ENCODE peak calls at places on chromosome 11, in eight cellular contexts. X is body of pancreas; R is mammary epithelial cell; D is A549; W is neuronal stem cell; M is left ventricle myocardium inferior; Q is CD8-positive, alpha-beta memory T cell; V is testis. C is an unnamed sample.
A peak's percentile ranks its signal among the peaks of the same experiment; 100 is the strongest.

GRCh38 chr11:95641506-95641905 is 148.1 kb downstream of the FAM76B start:
- DNase-seq in X (no peak), R (peak; percentile 78), D (no peak), W (no peak), M (no peak), Q (no peak), V (peak; percentile 14), C (peak; percentile 67)

GRCh38 chr11:45964911-45965389 is 42.5 kb downstream of the LARGE2 start:
- DNase-seq in X (peak; percentile 68), R (peak; percentile 54), D (peak; percentile 65), W (peak; percentile 66), M (peak; percentile 24), Q (peak; percentile 31), V (peak; percentile 72), C (peak; percentile 52)

GRCh38 chr11:87036756-87037449 is 831 bp upstream of the TMEM135 start:
- DNase-seq in X (peak; percentile 3), R (no peak), D (no peak), W (peak; percentile 23), M (no peak), Q (no peak), V (peak; percentile 40), C (no peak)

GRCh38 chr11:19696073-19696472 is 16.6 kb upstream of the NAV2 start:
- DNase-seq in X (no peak), R (no peak), D (no peak), W (no peak), M (no peak), Q (no peak), V (no peak), C (no peak)

GRCh38 chr11:86748296-86748695 is 52.0 kb upstream of the PRSS23 start:
- DNase-seq in X (no peak), R (no peak), D (no peak), W (no peak), M (no peak), Q (no peak), V (no peak), C (no peak)

GRCh38 chr11:108931168-108931567 is 266.3 kb downstream of the DDX10 start:
- DNase-seq in X (no peak), R (no peak), D (no peak), W (no peak), M (no peak), Q (no peak), V (no peak), C (no peak)

GRCh38 chr11:68968306-68969255 is 12.2 kb downstream of the MRGPRD start:
- DNase-seq in X (peak; percentile 10), R (no peak), D (no peak), W (no peak), M (no peak), Q (no peak), V (no peak), C (no peak)

GRCh38 chr11:31442086-31442485 is 67.3 kb downstream of the IMMP1L start:
- DNase-seq in X (no peak), R (no peak), D (no peak), W (no peak), M (no peak), Q (no peak), V (no peak), C (no peak)

GRCh38 chr11:65903715-65904114 is 3.5 kb upstream of the FOSL1 start:
- DNase-seq in X (no peak), R (no peak), D (no peak), W (no peak), M (no peak), Q (no peak), V (no peak), C (no peak)

GRCh38 chr11:65907878-65908277 is 7.7 kb upstream of the FOSL1 start:
- DNase-seq in X (no peak), R (no peak), D (no peak), W (no peak), M (no peak), Q (no peak), V (no peak), C (no peak)

GRCh38 chr11:65911682-65912568 is 6.9 kb downstream of the C11orf68 start:
- DNase-seq in X (no peak), R (peak; percentile 89), D (peak; percentile 68), W (no peak), M (peak; percentile 48), Q (no peak), V (peak; percentile 53), C (peak; percentile 52)

GRCh38 chr11:65903068-65903481 is 2.9 kb upstream of the FOSL1 start:
- DNase-seq in X (no peak), R (peak; percentile 81), D (peak; percentile 85), W (no peak), M (no peak), Q (no peak), V (no peak), C (no peak)

GRCh38 chr11:65906602-65907001 is 6.4 kb upstream of the FOSL1 start:
- DNase-seq in X (no peak), R (no peak), D (no peak), W (no peak), M (no peak), Q (no peak), V (no peak), C (no peak)
- H3K4me1 ChIP-seq in X (no peaks in the 10 kb centered on the region), R (peaks cover 41% of the 10 kb centered on the region), D (peaks cover 39% of the 10 kb centered on the region), W (peaks cover 7% of the 10 kb centered on the region), M (peaks cover 6% of the 10 kb centered on the region), Q (no peaks in the 10 kb centered on the region), V (peaks cover 4% of the 10 kb centered on the region), C (no peaks in the 10 kb centered on the region)

GRCh38 chr11:61693897-61694840 is 14.0 kb downstream of the DAGLA start:
- DNase-seq in X (peak; percentile 65), R (no peak), D (no peak), W (no peak), M (peak; percentile 53), Q (no peak), V (peak; percentile 76), C (no peak)

GRCh38 chr11:61690706-61691377 is 10.7 kb downstream of the DAGLA start:
- DNase-seq in X (no peak), R (no peak), D (no peak), W (no peak), M (no peak), Q (no peak), V (no peak), C (no peak)

GRCh38 chr11:61689164-61689496 is 8.9 kb downstream of the DAGLA start:
- DNase-seq in X (no peak), R (no peak), D (no peak), W (no peak), M (no peak), Q (no peak), V (no peak), C (no peak)

GRCh38 chr11:61688368-61689163 is 8.4 kb downstream of the DAGLA start:
- DNase-seq in X (peak; percentile 89), R (peak; percentile 11), D (no peak), W (no peak), M (peak; percentile 80), Q (no peak), V (peak; percentile 38), C (peak; percentile 54)

DNA sequence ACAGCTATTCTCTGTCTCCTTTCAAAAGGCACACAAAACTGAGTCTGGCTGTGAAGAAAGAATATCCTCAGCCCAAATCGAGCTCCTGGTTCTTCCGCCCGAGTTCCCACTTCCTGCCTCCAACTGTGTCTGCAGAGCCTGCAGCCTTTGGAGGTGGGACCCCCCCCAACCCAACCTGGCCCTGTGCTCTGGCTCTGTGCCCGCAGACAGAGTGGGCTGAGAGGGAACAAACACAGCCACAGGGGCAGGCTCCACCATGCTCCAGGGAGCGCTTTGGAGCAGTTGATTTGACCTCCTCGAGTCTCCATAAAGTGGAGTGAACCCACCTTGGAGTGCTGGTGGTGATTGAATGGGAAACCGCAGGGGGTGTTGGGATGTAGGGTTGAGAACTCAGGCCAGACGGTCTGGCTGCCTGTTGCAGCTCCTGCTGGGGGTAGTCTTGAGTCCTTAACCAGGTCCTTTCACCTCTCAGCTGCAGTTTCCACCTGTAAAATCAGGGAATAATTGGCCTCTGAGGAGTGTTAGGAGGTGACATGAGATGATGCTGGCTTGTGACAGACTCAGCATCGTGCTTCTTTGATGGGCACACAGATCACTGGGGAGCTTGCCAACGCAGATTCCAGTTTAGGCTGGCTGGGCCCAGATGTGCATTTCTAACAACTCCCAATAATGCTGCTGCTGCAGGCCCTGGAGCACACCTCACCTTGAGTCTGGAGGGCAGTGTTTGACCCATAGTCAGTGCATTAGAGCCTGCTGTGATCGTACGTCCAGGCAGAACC is 11.4 kb downstream of the DAGLA start:
- DNase-seq in X (no peak), R (no peak), D (no peak), W (no peak), M (no peak), Q (no peak), V (no peak), C (no peak)
- H3K27ac ChIP-seq in X (peak overlapping the region; percentile 46), R (no peak overlapping the region), D (no peak overlapping the region), W (no peak overlapping the region), M (peak overlapping the region; percentile 8), Q (no peak overlapping the region), V (no peak overlapping the region), C (no peak overlapping the region)

GRCh38 chr11:3786781-3787428 is 10.4 kb downstream of the NUP98 start:
- DNase-seq in X (no peak), R (no peak), D (no peak), W (no peak), M (no peak), Q (no peak), V (no peak), C (no peak)
- H3K4me1 ChIP-seq in X (peaks cover 19% of the 10 kb centered on the region), R (peaks cover 3% of the 10 kb centered on the region), D (peaks cover 13% of the 10 kb centered on the region), W (peaks cover 3% of the 10 kb centered on the region), M (peaks cover 61% of the 10 kb centered on the region), Q (peaks cover 59% of the 10 kb centered on the region), V (peaks cover 10% of the 10 kb centered on the region), C (peaks cover 16% of the 10 kb centered on the region)

DNA sequence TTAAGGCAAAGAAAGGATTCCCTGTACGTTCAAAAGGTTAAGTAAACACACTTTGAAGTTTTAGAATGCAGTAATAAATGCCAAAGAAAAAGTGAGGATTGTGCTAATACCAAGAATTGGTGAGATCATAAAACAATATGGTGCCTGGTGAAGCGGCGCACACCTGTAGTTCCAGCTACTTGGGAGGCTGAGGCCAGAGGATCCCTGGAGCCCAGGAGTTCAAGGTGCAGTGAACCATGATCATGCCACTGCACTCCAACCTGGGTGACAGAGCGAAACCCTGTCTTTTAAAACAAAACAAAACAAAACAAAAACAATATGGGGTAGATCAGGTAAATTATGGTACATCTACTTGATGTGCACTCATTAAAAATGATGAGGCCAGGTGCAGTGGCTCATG is 73.4 kb upstream of the APOA1 start:
- DNase-seq in X (no peak), R (no peak), D (no peak), W (no peak), M (no peak), Q (no peak), V (no peak), C (no peak)
- H3K27ac ChIP-seq in X (no peak overlapping the region), R (no peak overlapping the region), D (no peak overlapping the region), W (no peak overlapping the region), M (no peak overlapping the region), Q (no peak overlapping the region), V (no peak overlapping the region), C (no peak overlapping the region)

GRCh38 chr11:3860360-3860759 is 4.9 kb downstream of the STIM1 start:
- DNase-seq in X (no peak), R (no peak), D (no peak), W (no peak), M (no peak), Q (no peak), V (no peak), C (no peak)
- H3K4me1 ChIP-seq in X (peaks cover 57% of the 10 kb centered on the region), R (peaks cover 30% of the 10 kb centered on the region), D (peaks cover 53% of the 10 kb centered on the region), W (peaks cover 12% of the 10 kb centered on the region), M (peaks cover 84% of the 10 kb centered on the region), Q (peaks cover 73% of the 10 kb centered on the region), V (peaks cover 47% of the 10 kb centered on the region), C (peaks cover 47% of the 10 kb centered on the region)

DNA sequence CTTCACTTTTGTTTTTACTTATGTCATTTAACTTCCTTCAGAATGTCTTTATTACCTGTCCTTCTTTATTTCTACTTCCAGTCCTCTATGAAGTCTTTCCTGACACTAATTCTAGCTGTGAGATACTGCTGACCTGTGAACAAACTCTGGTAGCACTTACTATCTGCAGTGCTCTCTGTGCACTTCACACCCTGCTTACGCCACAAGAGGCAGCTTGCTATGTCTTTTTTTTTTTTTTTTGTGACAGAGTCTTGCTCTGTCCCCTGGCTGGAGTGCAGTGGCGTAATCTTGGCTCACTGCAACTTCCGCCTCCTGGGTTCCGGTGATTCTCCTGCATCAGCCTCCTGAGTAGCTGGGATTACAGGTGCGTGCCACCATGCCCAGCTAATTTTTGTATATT is 10.7 kb downstream of the STIM1 start:
- DNase-seq in X (peak; percentile 32), R (no peak), D (no peak), W (no peak), M (peak; percentile 45), Q (no peak), V (no peak), C (peak; percentile 66)
- H3K27ac ChIP-seq in X (peak overlapping the region; percentile 60), R (peak overlapping the region; percentile 14), D (peak overlapping the region; percentile 49), W (no peak overlapping the region), M (peak overlapping the region; percentile 74), Q (peak overlapping the region; percentile 62), V (peak overlapping the region; percentile 67), C (peak overlapping the region; percentile 56)

C was measured in lung.